ENCODE peak calls at places on chromosomes 2 and 18, in five cellular contexts. G is SJSA1, M is A549, T is mammary epithelial cell, Q is K562. V is an unnamed sample.

GRCh38 chr2:3194828-3195227 is 182.8 kb downstream of the EIPR1 start:
- DNase-seq in G (no peak), M (no peak), T (no peak), Q (no peak), V (no peak)

GRCh38 chr2:171939058-171939753 is 16.9 kb downstream of the HAT1 start:
- DNase-seq in G (no peak), M (no peak), T (no peak), Q (no peak), V (no peak)

GRCh38 chr18:68532328-68532885 is 182.5 kb downstream of the TMX3 start:
- DNase-seq in G (no peak), M (no peak), T (peak; percentile 14), Q (no peak), V (no peak)

GRCh38 chr2:42545714-42546390 is 22.6 kb upstream of the MTA3 start:
- DNase-seq in G (no peak), M (no peak), T (no peak), Q (no peak), V (no peak)

GRCh38 chr2:19942199-19942598 is 40.4 kb upstream of the TTC32 start:
- DNase-seq in G (no peak), M (no peak), T (no peak), Q (no peak), V (no peak)

GRCh38 chr2:65436825-65437221 is 4.4 kb upstream of the SPRED2 start:
- DNase-seq in G (no peak), M (no peak), T (no peak), Q (peak; percentile 66), V (no peak)

GRCh38 chr2:29215073-29215472 is 99.9 kb downstream of the CLIP4 start:
- DNase-seq in G (no peak), M (no peak), T (no peak), Q (no peak), V (no peak)

GRCh38 chr18:36724169-36724568 is 104.6 kb downstream of the TPGS2 start:
- DNase-seq in G (no peak), M (no peak), T (no peak), Q (no peak), V (no peak)

DNA sequence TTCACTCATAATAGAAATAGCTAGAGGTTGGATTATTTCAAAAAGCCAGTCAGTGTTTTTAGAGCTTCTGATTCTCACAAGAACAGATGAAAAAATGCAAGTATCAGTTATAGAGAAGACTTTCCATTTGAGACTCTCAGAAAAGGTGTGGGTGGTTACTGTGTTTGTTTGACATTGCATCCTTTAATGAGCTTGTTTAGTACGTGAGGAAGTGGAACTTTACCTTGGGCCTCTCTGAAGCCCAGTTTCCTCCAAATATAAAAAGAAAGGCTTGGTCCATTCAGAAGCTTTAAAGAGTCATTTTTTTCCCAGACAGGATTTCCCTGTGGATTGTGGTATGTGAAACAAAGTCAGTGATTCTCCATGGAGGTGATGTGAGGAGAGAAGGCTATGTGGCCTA is 89.9 kb upstream of the RANBP2 start:
- DNase-seq in G (no peak), M (no peak), T (no peak), Q (no peak), V (no peak)
- H3K27ac ChIP-seq in G (no peak overlapping the region), M (no peak overlapping the region), T (no peak overlapping the region), Q (no peak overlapping the region), V (no peak overlapping the region)

GRCh38 chr2:9315280-9315847 is 108.0 kb downstream of the ITGB1BP1 start:
- DNase-seq in G (no peak), M (no peak), T (peak; percentile 43), Q (no peak), V (peak; percentile 73)
- H3K27ac ChIP-seq in G (no peak overlapping the region), M (no peak overlapping the region), T (peak overlapping the region; percentile 40), Q (no peak overlapping the region), V (peak overlapping the region; percentile 89)

GRCh38 chr2:118222643-118223486 is 134.6 kb downstream of the INSIG2 start:
- DNase-seq in G (peak; percentile 33), M (no peak), T (no peak), Q (no peak), V (no peak)

GRCh38 chr2:118224144-118224887 is 136.0 kb downstream of the INSIG2 start:
- DNase-seq in G (no peak), M (no peak), T (no peak), Q (no peak), V (peak; percentile 33)

GRCh38 chr2:118224888-118225264 is 136.6 kb downstream of the INSIG2 start:
- DNase-seq in G (no peak), M (no peak), T (no peak), Q (no peak), V (no peak)

GRCh38 chr2:118221952-118222594 is 133.8 kb downstream of the INSIG2 start:
- DNase-seq in G (peak; percentile 70), M (peak; percentile 63), T (peak; percentile 59), Q (peak; percentile 58), V (peak; percentile 65)

DNA sequence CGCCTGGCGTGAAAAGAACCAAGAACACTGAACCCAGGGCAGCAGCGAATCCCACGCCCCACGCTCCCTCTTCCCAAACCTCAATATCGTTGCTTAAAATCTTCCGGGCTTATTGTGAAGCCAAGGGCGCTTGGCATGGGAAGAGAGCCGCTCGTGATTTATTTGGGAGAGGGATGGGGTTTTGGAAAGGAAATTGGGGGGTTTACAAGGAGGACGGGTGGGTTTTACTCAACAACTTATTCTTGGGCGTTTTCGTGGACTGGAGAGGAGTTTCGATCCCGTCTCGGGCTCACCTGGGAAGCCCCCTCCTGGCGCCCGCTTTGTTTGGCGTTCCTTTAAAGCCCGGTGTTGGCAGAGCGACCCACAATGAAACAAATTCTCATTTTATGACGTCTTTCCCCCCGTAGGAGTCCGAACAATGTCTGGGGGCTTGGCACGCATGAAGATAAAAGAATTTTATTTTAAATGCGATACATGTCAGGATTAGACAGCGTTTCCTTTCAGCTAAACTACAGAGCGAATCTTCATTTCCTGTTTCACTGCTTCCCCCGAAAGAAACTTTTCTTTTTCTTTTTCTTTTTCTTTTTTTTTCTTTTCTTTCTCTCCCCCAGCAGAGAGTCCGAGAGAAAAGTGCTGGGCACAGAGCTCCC is 135.3 kb downstream of the INSIG2 start:
- DNase-seq in G (peak; percentile 46), M (no peak), T (no peak), Q (no peak), V (no peak)
- H3K27ac ChIP-seq in G (peak overlapping the region; percentile 68), M (no peak overlapping the region), T (no peak overlapping the region), Q (no peak overlapping the region), V (no peak overlapping the region)

DNA sequence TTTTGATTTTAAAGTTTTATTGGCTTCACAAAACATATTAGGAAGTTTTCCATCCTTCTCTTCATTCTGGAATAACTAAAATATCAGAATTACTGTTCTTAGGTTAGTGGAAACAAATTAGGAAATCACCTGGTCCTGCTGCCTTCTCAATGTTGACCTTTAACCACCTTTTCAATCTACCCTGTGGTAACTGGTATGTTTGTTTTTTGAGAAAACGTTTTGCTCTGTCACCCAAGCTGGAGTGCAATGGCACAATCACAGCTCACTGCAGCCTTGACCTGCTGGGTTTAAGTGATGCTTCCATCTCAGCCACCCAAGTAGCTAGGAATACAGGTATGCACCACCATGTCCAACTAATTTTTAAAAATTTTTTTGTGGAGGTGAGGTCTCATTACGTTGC is 28.4 kb downstream of the ACYP2 start:
- DNase-seq in G (no peak), M (no peak), T (no peak), Q (no peak), V (no peak)
- H3K27ac ChIP-seq in G (no peak overlapping the region), M (no peak overlapping the region), T (no peak overlapping the region), Q (no peak overlapping the region), V (no peak overlapping the region)

GRCh38 chr2:37657471-37657870 is 14.0 kb downstream of the CDC42EP3 start:
- DNase-seq in G (no peak), M (no peak), T (peak; percentile 23), Q (no peak), V (no peak)
- H3K27ac ChIP-seq in G (peak overlapping the region; percentile 95), M (no peak overlapping the region), T (peak overlapping the region; percentile 32), Q (no peak overlapping the region), V (no peak overlapping the region)

GRCh38 chr2:46337208-46337994 is 40.2 kb downstream of the EPAS1 start:
- DNase-seq in G (no peak), M (no peak), T (peak; percentile 24), Q (no peak), V (no peak)
- H3K27ac ChIP-seq in G (no peak overlapping the region), M (peak overlapping the region; percentile 89), T (no peak overlapping the region), Q (no peak overlapping the region), V (no peak overlapping the region)

GRCh38 chr2:190499976-190500588 is 34.4 kb downstream of the NEMP2 start:
- DNase-seq in G (no peak), M (no peak), T (no peak), Q (no peak), V (no peak)

GRCh38 chr2:190501702-190502407 is 32.7 kb downstream of the NEMP2 start:
- DNase-seq in G (no peak), M (no peak), T (no peak), Q (no peak), V (no peak)

GRCh38 chr2:190503088-190503487 is 31.4 kb downstream of the NEMP2 start:
- DNase-seq in G (no peak), M (no peak), T (no peak), Q (no peak), V (no peak)

GRCh38 chr2:190499273-190499672 is 35.2 kb downstream of the NEMP2 start:
- DNase-seq in G (no peak), M (no peak), T (no peak), Q (no peak), V (no peak)

DNA sequence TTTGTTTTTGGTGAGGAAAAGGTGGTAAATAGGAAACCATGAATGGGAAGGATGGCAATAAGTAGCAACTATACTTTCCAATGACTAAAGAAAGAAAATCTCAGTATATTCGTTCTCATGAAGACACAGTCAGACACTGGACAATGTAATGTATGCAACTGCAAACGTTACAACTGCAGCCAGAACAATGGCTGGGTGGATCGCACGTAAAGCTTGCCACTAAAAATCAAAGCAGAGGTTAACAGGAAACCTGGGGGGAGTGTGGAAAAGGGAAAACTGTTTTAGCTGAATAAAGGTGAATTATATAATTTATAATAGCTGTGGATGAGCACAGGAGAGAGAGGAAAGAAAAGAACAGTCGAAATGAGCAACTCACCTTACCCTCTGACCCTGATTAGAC is 33.3 kb downstream of the NEMP2 start:
- DNase-seq in G (no peak), M (no peak), T (no peak), Q (no peak), V (no peak)
- H3K27ac ChIP-seq in G (no peak overlapping the region), M (peak overlapping the region; percentile 47), T (no peak overlapping the region), Q (no peak overlapping the region), V (no peak overlapping the region)